ENCODE peak calls at places on chromosomes 6 and 20, in ten cellular contexts. One of them, this sample, is unnamed.

GRCh38 chr6:158737710-158738615 is 81.2 kb downstream of the EZR start:
- DNase-seq in iris pigment epithelial cell: peak
- DNase-seq in activated T-cell treated with anti-CD3 and anti-CD28 coated beads, Interleukin-2, amount 50 U/mL, for 72 hours: no peak
- DNase-seq in mucosa of descending colon: no peak
- DNase-seq in heart right ventricle: no peak
- DNase-seq in effector CD4-positive, alpha-beta T cell: no peak
- DNase-seq in A549: peak
- DNase-seq in epithelial cell of esophagus: peak
- DNase-seq in kidney tubule cell: peak
- DNase-seq in AG04449: no peak
- DNase-seq in this sample: no peak

GRCh38 chr6:166433096-166433495 is 50.4 kb upstream of the MPC1 start:
- DNase-seq in iris pigment epithelial cell: no peak
- DNase-seq in activated T-cell treated with anti-CD3 and anti-CD28 coated beads, Interleukin-2, amount 50 U/mL, for 72 hours: no peak
- DNase-seq in mucosa of descending colon: no peak
- DNase-seq in heart right ventricle: no peak
- DNase-seq in effector CD4-positive, alpha-beta T cell: no peak
- DNase-seq in A549: no peak
- DNase-seq in epithelial cell of esophagus: no peak
- DNase-seq in kidney tubule cell: no peak
- DNase-seq in AG04449: no peak
- DNase-seq in this sample: no peak

GRCh38 chr6:46638650-46639049 is 14.0 kb downstream of the CYP39A1 start:
- DNase-seq in iris pigment epithelial cell: no peak
- DNase-seq in activated T-cell treated with anti-CD3 and anti-CD28 coated beads, Interleukin-2, amount 50 U/mL, for 72 hours: no peak
- DNase-seq in mucosa of descending colon: no peak
- DNase-seq in heart right ventricle: no peak
- DNase-seq in effector CD4-positive, alpha-beta T cell: no peak
- DNase-seq in A549: peak
- DNase-seq in epithelial cell of esophagus: peak
- DNase-seq in kidney tubule cell: no peak
- DNase-seq in AG04449: no peak
- DNase-seq in this sample: no peak

GRCh38 chr6:148530394-148530923 is 187.8 kb downstream of the SASH1 start:
- DNase-seq in iris pigment epithelial cell: peak
- DNase-seq in activated T-cell treated with anti-CD3 and anti-CD28 coated beads, Interleukin-2, amount 50 U/mL, for 72 hours: no peak
- DNase-seq in mucosa of descending colon: no peak
- DNase-seq in heart right ventricle: no peak
- DNase-seq in effector CD4-positive, alpha-beta T cell: no peak
- DNase-seq in A549: peak
- DNase-seq in epithelial cell of esophagus: peak
- DNase-seq in kidney tubule cell: peak
- DNase-seq in AG04449: peak
- DNase-seq in this sample: peak

GRCh38 chr6:167742719-167743303 is 83.9 kb upstream of the AFDN start:
- DNase-seq in iris pigment epithelial cell: no peak
- DNase-seq in activated T-cell treated with anti-CD3 and anti-CD28 coated beads, Interleukin-2, amount 50 U/mL, for 72 hours: no peak
- DNase-seq in mucosa of descending colon: no peak
- DNase-seq in heart right ventricle: no peak
- DNase-seq in effector CD4-positive, alpha-beta T cell: no peak
- DNase-seq in A549: peak
- DNase-seq in epithelial cell of esophagus: no peak
- DNase-seq in kidney tubule cell: peak
- DNase-seq in AG04449: no peak
- DNase-seq in this sample: no peak

GRCh38 chr20:24915440-24915839 is 33.6 kb upstream of the CST7 start:
- DNase-seq in iris pigment epithelial cell: no peak
- DNase-seq in activated T-cell treated with anti-CD3 and anti-CD28 coated beads, Interleukin-2, amount 50 U/mL, for 72 hours: no peak
- DNase-seq in mucosa of descending colon: no peak
- DNase-seq in heart right ventricle: no peak
- DNase-seq in effector CD4-positive, alpha-beta T cell: no peak
- DNase-seq in A549: no peak
- DNase-seq in epithelial cell of esophagus: no peak
- DNase-seq in kidney tubule cell: no peak
- DNase-seq in AG04449: no peak
- DNase-seq in this sample: no peak

GRCh38 chr20:37303637-37304036 is 14.2 kb downstream of the MANBAL start:
- DNase-seq in iris pigment epithelial cell: no peak
- DNase-seq in activated T-cell treated with anti-CD3 and anti-CD28 coated beads, Interleukin-2, amount 50 U/mL, for 72 hours: no peak
- DNase-seq in mucosa of descending colon: no peak
- DNase-seq in heart right ventricle: no peak
- DNase-seq in effector CD4-positive, alpha-beta T cell: no peak
- DNase-seq in A549: peak
- DNase-seq in epithelial cell of esophagus: no peak
- DNase-seq in kidney tubule cell: no peak
- DNase-seq in AG04449: no peak
- DNase-seq in this sample: no peak

GRCh38 chr6:15622045-15622750 is 40.6 kb downstream of the DTNBP1 start:
- DNase-seq in iris pigment epithelial cell: peak
- DNase-seq in activated T-cell treated with anti-CD3 and anti-CD28 coated beads, Interleukin-2, amount 50 U/mL, for 72 hours: no peak
- DNase-seq in mucosa of descending colon: no peak
- DNase-seq in heart right ventricle: no peak
- DNase-seq in effector CD4-positive, alpha-beta T cell: no peak
- DNase-seq in A549: no peak
- DNase-seq in epithelial cell of esophagus: peak
- DNase-seq in kidney tubule cell: no peak
- DNase-seq in AG04449: no peak
- DNase-seq in this sample: no peak

GRCh38 chr6:148471624-148472494 is 129.2 kb downstream of the SASH1 start:
- DNase-seq in iris pigment epithelial cell: peak
- DNase-seq in activated T-cell treated with anti-CD3 and anti-CD28 coated beads, Interleukin-2, amount 50 U/mL, for 72 hours: no peak
- DNase-seq in mucosa of descending colon: no peak
- DNase-seq in heart right ventricle: peak
- DNase-seq in effector CD4-positive, alpha-beta T cell: no peak
- DNase-seq in A549: no peak
- DNase-seq in epithelial cell of esophagus: no peak
- DNase-seq in kidney tubule cell: no peak
- DNase-seq in AG04449: no peak
- DNase-seq in this sample: peak

GRCh38 chr20:24619212-24619611 is 149.8 kb downstream of the SYNDIG1 start:
- DNase-seq in iris pigment epithelial cell: no peak
- DNase-seq in activated T-cell treated with anti-CD3 and anti-CD28 coated beads, Interleukin-2, amount 50 U/mL, for 72 hours: no peak
- DNase-seq in mucosa of descending colon: no peak
- DNase-seq in heart right ventricle: no peak
- DNase-seq in effector CD4-positive, alpha-beta T cell: no peak
- DNase-seq in A549: no peak
- DNase-seq in epithelial cell of esophagus: no peak
- DNase-seq in kidney tubule cell: no peak
- DNase-seq in AG04449: no peak
- DNase-seq in this sample: no peak

GRCh38 chr6:93235775-93236174 is 183.6 kb downstream of the EPHA7 start:
- DNase-seq in iris pigment epithelial cell: no peak
- DNase-seq in activated T-cell treated with anti-CD3 and anti-CD28 coated beads, Interleukin-2, amount 50 U/mL, for 72 hours: no peak
- DNase-seq in mucosa of descending colon: no peak
- DNase-seq in heart right ventricle: no peak
- DNase-seq in effector CD4-positive, alpha-beta T cell: no peak
- DNase-seq in A549: no peak
- DNase-seq in epithelial cell of esophagus: no peak
- DNase-seq in kidney tubule cell: no peak
- DNase-seq in AG04449: no peak
- DNase-seq in this sample: no peak

GRCh38 chr6:48474764-48475674 is 364.0 kb upstream of the PTCHD4 start:
- DNase-seq in iris pigment epithelial cell: no peak
- DNase-seq in activated T-cell treated with anti-CD3 and anti-CD28 coated beads, Interleukin-2, amount 50 U/mL, for 72 hours: no peak
- DNase-seq in mucosa of descending colon: no peak
- DNase-seq in heart right ventricle: no peak
- DNase-seq in effector CD4-positive, alpha-beta T cell: no peak
- DNase-seq in A549: no peak
- DNase-seq in epithelial cell of esophagus: peak
- DNase-seq in kidney tubule cell: peak
- DNase-seq in AG04449: no peak
- DNase-seq in this sample: peak

GRCh38 chr6:31271641-31272357 is at the start of gene HLA-C:
- DNase-seq in iris pigment epithelial cell: peak
- DNase-seq in activated T-cell treated with anti-CD3 and anti-CD28 coated beads, Interleukin-2, amount 50 U/mL, for 72 hours: peak
- DNase-seq in mucosa of descending colon: peak
- DNase-seq in heart right ventricle: peak
- DNase-seq in effector CD4-positive, alpha-beta T cell: peak
- DNase-seq in A549: peak
- DNase-seq in epithelial cell of esophagus: peak
- DNase-seq in kidney tubule cell: peak
- DNase-seq in AG04449: peak
- DNase-seq in this sample: peak